ENCODE peak calls at places on chromosome 5, in five cellular contexts. One of them, this sample, is unnamed.

GRCh38 chr5:115579747-115580173 is 22.5 kb downstream of the TICAM2 start:
- DNase-seq in upper lobe of right lung: no peak
- DNase-seq in astrocyte: no peak
- DNase-seq in lower lobe of right lung: no peak
- DNase-seq in tibial artery: no peak
- DNase-seq in this sample: no peak

GRCh38 chr5:35644543-35644942 is 26.9 kb downstream of the SPEF2 start:
- DNase-seq in upper lobe of right lung: no peak
- DNase-seq in astrocyte: no peak
- DNase-seq in lower lobe of right lung: no peak
- DNase-seq in tibial artery: no peak
- DNase-seq in this sample: no peak

GRCh38 chr5:67283275-67283987 is 86.8 kb upstream of the CD180 start:
- DNase-seq in upper lobe of right lung: no peak
- DNase-seq in astrocyte: no peak
- DNase-seq in lower lobe of right lung: no peak
- DNase-seq in tibial artery: no peak
- DNase-seq in this sample: no peak

GRCh38 chr5:118921946-118922345 is 66.4 kb downstream of the DTWD2 start:
- DNase-seq in upper lobe of right lung: no peak
- DNase-seq in astrocyte: peak
- DNase-seq in lower lobe of right lung: no peak
- DNase-seq in tibial artery: no peak
- DNase-seq in this sample: no peak

GRCh38 chr5:133809801-133810200 is 158.6 kb downstream of the C5orf15 start:
- DNase-seq in upper lobe of right lung: no peak
- DNase-seq in astrocyte: no peak
- DNase-seq in lower lobe of right lung: no peak
- DNase-seq in tibial artery: no peak
- DNase-seq in this sample: no peak

GRCh38 chr5:173759696-173760095 is 128.5 kb upstream of the CPEB4 start:
- DNase-seq in upper lobe of right lung: no peak
- DNase-seq in astrocyte: no peak
- DNase-seq in lower lobe of right lung: no peak
- DNase-seq in tibial artery: no peak
- DNase-seq in this sample: no peak

GRCh38 chr5:176578391-176578808 is 29.3 kb downstream of the CDHR2 start:
- DNase-seq in upper lobe of right lung: peak
- DNase-seq in astrocyte: peak
- DNase-seq in lower lobe of right lung: peak
- DNase-seq in tibial artery: no peak
- DNase-seq in this sample: no peak

GRCh38 chr5:147561435-147561834 is 51.6 kb upstream of the DPYSL3 start:
- DNase-seq in upper lobe of right lung: no peak
- DNase-seq in astrocyte: no peak
- DNase-seq in lower lobe of right lung: no peak
- DNase-seq in tibial artery: no peak
- DNase-seq in this sample: no peak

GRCh38 chr5:37631939-37632338 is 207.9 kb downstream of the GDNF start:
- DNase-seq in upper lobe of right lung: no peak
- DNase-seq in astrocyte: no peak
- DNase-seq in lower lobe of right lung: no peak
- DNase-seq in tibial artery: no peak
- DNase-seq in this sample: no peak

GRCh38 chr5:14270212-14270702 is 127.1 kb downstream of the TRIO start:
- DNase-seq in upper lobe of right lung: no peak
- DNase-seq in astrocyte: peak
- DNase-seq in lower lobe of right lung: no peak
- DNase-seq in tibial artery: peak
- DNase-seq in this sample: peak

GRCh38 chr5:36240779-36241635 is 718 bp downstream of the NADK2 start:
- DNase-seq in upper lobe of right lung: peak
- DNase-seq in astrocyte: peak
- DNase-seq in lower lobe of right lung: peak
- DNase-seq in tibial artery: peak
- DNase-seq in this sample: peak

DNA sequence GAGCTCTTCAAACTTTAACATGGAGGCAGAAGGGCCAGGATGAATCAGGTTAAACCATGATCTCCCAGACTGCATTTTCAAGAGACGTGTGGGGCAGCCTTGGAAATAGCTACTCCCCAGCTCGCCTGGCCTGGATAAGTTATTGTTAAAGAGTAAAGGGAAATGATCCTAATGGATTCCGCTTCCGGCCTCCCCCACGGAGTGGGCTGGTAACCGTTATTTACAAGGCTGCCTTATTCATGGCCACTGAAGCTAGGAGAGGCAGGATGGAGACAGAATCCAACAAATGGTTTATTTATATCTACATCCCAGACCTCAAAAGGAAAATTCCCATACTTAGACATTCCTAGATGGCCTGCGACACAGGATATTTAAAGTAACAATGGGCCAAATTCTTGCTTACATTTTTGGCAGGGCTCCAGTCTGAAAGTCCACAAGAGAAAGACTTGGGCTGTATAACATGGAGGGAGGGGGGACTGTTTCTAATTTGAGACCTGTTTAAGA is 27.9 kb downstream of the SPRY4 start:
- DNase-seq in upper lobe of right lung: no peak
- DNase-seq in astrocyte: peak
- DNase-seq in lower lobe of right lung: no peak
- DNase-seq in tibial artery: no peak
- DNase-seq in this sample: no peak
- H3K27ac ChIP-seq in upper lobe of right lung: no peak
- H3K27ac ChIP-seq in astrocyte: peak
- H3K27ac ChIP-seq in lower lobe of right lung: no peak
- H3K27ac ChIP-seq in tibial artery: peak
- H3K27ac ChIP-seq in this sample: peak

DNA sequence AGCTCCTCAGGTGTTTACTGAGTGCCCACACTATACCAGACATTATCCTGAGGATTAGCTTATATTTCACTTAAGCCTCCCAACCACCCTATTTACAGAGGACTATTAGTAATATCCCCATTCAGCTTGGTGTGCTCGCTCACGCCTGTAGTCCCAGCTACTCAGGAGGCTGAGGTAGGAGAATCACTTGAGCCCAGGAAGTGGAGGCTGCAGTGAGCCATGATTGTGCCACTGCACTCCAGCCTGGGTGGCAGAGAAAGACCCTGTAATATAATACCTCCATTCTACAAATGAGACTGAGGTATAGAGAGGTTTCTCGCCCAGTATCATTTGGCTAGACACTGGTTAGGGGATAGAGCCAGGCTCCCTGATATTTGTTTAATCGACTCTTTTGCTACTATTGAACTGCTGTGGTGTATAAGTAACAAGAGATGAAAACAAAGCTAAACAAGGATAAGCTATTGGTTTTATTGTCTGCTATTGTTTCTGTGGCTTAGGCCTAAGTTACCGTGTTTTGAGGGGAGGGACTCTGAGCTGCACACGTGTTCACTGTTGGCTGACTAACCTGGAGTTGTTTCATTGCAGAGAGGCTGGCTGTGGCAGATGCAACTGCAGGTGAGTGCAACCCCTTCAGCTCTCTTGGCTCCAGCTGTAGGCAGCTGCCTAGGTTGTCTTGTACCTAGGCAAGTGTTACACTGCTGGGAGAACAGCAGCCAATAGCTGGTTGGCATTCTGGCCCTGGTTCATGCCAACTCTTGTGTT is 17.8 kb upstream of the MATR3 start:
- DNase-seq in upper lobe of right lung: no peak
- DNase-seq in astrocyte: no peak
- DNase-seq in lower lobe of right lung: no peak
- DNase-seq in tibial artery: no peak
- DNase-seq in this sample: no peak
- H3K4me3 ChIP-seq in upper lobe of right lung: no peak
- H3K4me3 ChIP-seq in astrocyte: peak
- H3K4me3 ChIP-seq in lower lobe of right lung: no peak
- H3K4me3 ChIP-seq in tibial artery: no peak
- H3K4me3 ChIP-seq in this sample: no peak

GRCh38 chr5:120624021-120624563 is 160.0 kb downstream of the PRR16 start:
- DNase-seq in upper lobe of right lung: no peak
- DNase-seq in astrocyte: peak
- DNase-seq in lower lobe of right lung: no peak
- DNase-seq in tibial artery: no peak
- DNase-seq in this sample: no peak
- H3K27ac ChIP-seq in upper lobe of right lung: no peak
- H3K27ac ChIP-seq in astrocyte: peak
- H3K27ac ChIP-seq in lower lobe of right lung: no peak
- H3K27ac ChIP-seq in tibial artery: no peak
- H3K27ac ChIP-seq in this sample: no peak

GRCh38 chr5:157269165-157269671 is 3.3 kb downstream of the CYFIP2 start:
- DNase-seq in upper lobe of right lung: peak
- DNase-seq in astrocyte: no peak
- DNase-seq in lower lobe of right lung: peak
- DNase-seq in tibial artery: no peak
- DNase-seq in this sample: no peak
- H3K4me3 ChIP-seq in upper lobe of right lung: no peak
- H3K4me3 ChIP-seq in astrocyte: no peak
- H3K4me3 ChIP-seq in lower lobe of right lung: no peak
- H3K4me3 ChIP-seq in tibial artery: no peak
- H3K4me3 ChIP-seq in this sample: no peak

GRCh38 chr5:73415617-73416016 is 33.0 kb downstream of the FOXD1 start:
- DNase-seq in upper lobe of right lung: no peak
- DNase-seq in astrocyte: no peak
- DNase-seq in lower lobe of right lung: no peak
- DNase-seq in tibial artery: no peak
- DNase-seq in this sample: no peak

GRCh38 chr5:73419414-73420390 is 28.9 kb downstream of the FOXD1 start:
- DNase-seq in upper lobe of right lung: no peak
- DNase-seq in astrocyte: peak
- DNase-seq in lower lobe of right lung: no peak
- DNase-seq in tibial artery: peak
- DNase-seq in this sample: no peak

GRCh38 chr5:73417307-73418035 is 31.1 kb downstream of the FOXD1 start:
- DNase-seq in upper lobe of right lung: no peak
- DNase-seq in astrocyte: peak
- DNase-seq in lower lobe of right lung: no peak
- DNase-seq in tibial artery: no peak
- DNase-seq in this sample: no peak

GRCh38 chr5:73415171-73415570 is 33.4 kb downstream of the FOXD1 start:
- DNase-seq in upper lobe of right lung: no peak
- DNase-seq in astrocyte: no peak
- DNase-seq in lower lobe of right lung: no peak
- DNase-seq in tibial artery: no peak
- DNase-seq in this sample: no peak

DNA sequence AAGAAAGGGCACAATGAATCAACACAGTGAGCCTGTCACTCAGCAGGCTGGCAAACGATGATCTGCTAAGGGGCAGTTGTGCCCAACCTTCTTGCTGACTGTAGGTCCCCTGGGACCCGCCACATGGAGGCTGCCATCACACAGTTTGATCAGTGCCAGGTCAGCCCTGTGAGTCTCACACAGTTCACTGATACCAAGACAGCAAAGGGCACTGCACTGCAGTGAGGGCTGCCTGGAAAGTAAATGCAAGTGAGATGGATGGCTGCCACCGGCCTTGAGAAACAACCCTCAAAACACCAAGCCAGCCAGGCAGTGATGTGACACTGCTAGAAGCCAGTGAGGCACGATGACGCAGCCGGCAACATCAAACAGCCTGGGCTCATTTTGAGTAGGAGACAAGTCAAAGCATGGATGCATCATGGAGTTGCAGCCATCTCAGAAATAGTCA is 30.3 kb downstream of the FOXD1 start:
- DNase-seq in upper lobe of right lung: no peak
- DNase-seq in astrocyte: no peak
- DNase-seq in lower lobe of right lung: no peak
- DNase-seq in tibial artery: peak
- DNase-seq in this sample: no peak
- H3K27ac ChIP-seq in upper lobe of right lung: no peak
- H3K27ac ChIP-seq in astrocyte: peak
- H3K27ac ChIP-seq in lower lobe of right lung: no peak
- H3K27ac ChIP-seq in tibial artery: no peak
- H3K27ac ChIP-seq in this sample: no peak

GRCh38 chr5:169805937-169806700 is 169.0 kb downstream of the DOCK2 start:
- DNase-seq in upper lobe of right lung: no peak
- DNase-seq in astrocyte: no peak
- DNase-seq in lower lobe of right lung: no peak
- DNase-seq in tibial artery: no peak
- DNase-seq in this sample: no peak
- H3K4me3 ChIP-seq in upper lobe of right lung: no peak
- H3K4me3 ChIP-seq in astrocyte: no peak
- H3K4me3 ChIP-seq in lower lobe of right lung: no peak
- H3K4me3 ChIP-seq in tibial artery: no peak
- H3K4me3 ChIP-seq in this sample: no peak

GRCh38 chr5:164345173-164345572 is 839.8 kb downstream of the MAT2B start:
- DNase-seq in upper lobe of right lung: no peak
- DNase-seq in astrocyte: peak
- DNase-seq in lower lobe of right lung: no peak
- DNase-seq in tibial artery: no peak
- DNase-seq in this sample: no peak
- H3K27ac ChIP-seq in upper lobe of right lung: no peak
- H3K27ac ChIP-seq in astrocyte: no peak
- H3K27ac ChIP-seq in lower lobe of right lung: no peak
- H3K27ac ChIP-seq in tibial artery: no peak
- H3K27ac ChIP-seq in this sample: no peak

GRCh38 chr5:151456321-151456940 is 9.0 kb downstream of the SLC36A1 start:
- DNase-seq in upper lobe of right lung: no peak
- DNase-seq in astrocyte: no peak
- DNase-seq in lower lobe of right lung: no peak
- DNase-seq in tibial artery: no peak
- DNase-seq in this sample: no peak
- H3K4me3 ChIP-seq in upper lobe of right lung: no peak
- H3K4me3 ChIP-seq in astrocyte: no peak
- H3K4me3 ChIP-seq in lower lobe of right lung: no peak
- H3K4me3 ChIP-seq in tibial artery: no peak
- H3K4me3 ChIP-seq in this sample: no peak

This sample was measured in coronary artery.